ENCODE peak calls at places on chromosomes 1 and 21, in nine cellular contexts. F, P, A, W, S, R, T, L and H are unnamed samples.

GRCh38 chr1:117895482-117896114 is 33.8 kb downstream of the GDAP2 start:
- DNase-seq in F (peak), P (peak), A (peak), W (peak), S (peak), R (peak), T (peak), L (peak), H (peak)

GRCh38 chr1:212514056-212514614 is 81.4 kb downstream of the NENF start:
- DNase-seq in F (peak), P (no peak), A (no peak), W (peak), S (peak), R (peak), T (peak), L (no peak), H (peak)

GRCh38 chr21:33543505-33544129 is 779 bp downstream of the SON start:
- DNase-seq in F (peak), P (peak), A (no peak), W (no peak), S (no peak), R (peak), T (no peak), L (no peak), H (peak)

GRCh38 chr1:205271745-205272144 is 44.0 kb downstream of the TMCC2 start:
- DNase-seq in F (no peak), P (no peak), A (no peak), W (no peak), S (no peak), R (no peak), T (no peak), L (no peak), H (no peak)

GRCh38 chr1:210446479-210446878 is 117.8 kb downstream of the HHAT start:
- DNase-seq in F (no peak), P (no peak), A (no peak), W (no peak), S (no peak), R (no peak), T (no peak), L (no peak), H (no peak)

GRCh38 chr1:58204284-58204683 is 342.2 kb downstream of the OMA1 start:
- DNase-seq in F (no peak), P (no peak), A (no peak), W (no peak), S (no peak), R (no peak), T (no peak), L (no peak), H (no peak)

GRCh38 chr1:147078606-147079399 is 93.5 kb downstream of the PRKAB2 start:
- DNase-seq in F (no peak), P (no peak), A (no peak), W (no peak), S (no peak), R (no peak), T (no peak), L (no peak), H (no peak)

GRCh38 chr21:32131960-32132359 is 146.9 kb downstream of the MIS18A start:
- DNase-seq in F (no peak), P (no peak), A (no peak), W (no peak), S (peak), R (no peak), T (peak), L (no peak), H (no peak)

GRCh38 chr1:245687129-245687635 is 532.4 kb downstream of the KIF26B start:
- DNase-seq in F (no peak), P (no peak), A (no peak), W (no peak), S (no peak), R (no peak), T (no peak), L (no peak), H (no peak)

GRCh38 chr1:65027699-65028358 is 61.5 kb upstream of the JAK1 start:
- DNase-seq in F (peak), P (peak), A (no peak), W (no peak), S (no peak), R (peak), T (peak), L (no peak), H (no peak)

GRCh38 chr1:10943041-10943440 is 69.4 kb upstream of the TARDBP start:
- DNase-seq in F (no peak), P (no peak), A (no peak), W (no peak), S (no peak), R (no peak), T (no peak), L (no peak), H (no peak)

GRCh38 chr1:201251411-201251810 is 31.9 kb upstream of the PKP1 start:
- DNase-seq in F (no peak), P (no peak), A (no peak), W (no peak), S (no peak), R (no peak), T (no peak), L (no peak), H (no peak)

GRCh38 chr1:107551491-107551890 is 410.7 kb downstream of the NTNG1 start:
- DNase-seq in F (no peak), P (no peak), A (no peak), W (no peak), S (no peak), R (no peak), T (no peak), L (no peak), H (no peak)

GRCh38 chr1:15950763-15951295 is 25.1 kb downstream of the ZBTB17 start:
- DNase-seq in F (no peak), P (no peak), A (no peak), W (no peak), S (peak), R (no peak), T (peak), L (no peak), H (no peak)

GRCh38 chr1:185595835-185596667 is 138.1 kb upstream of the HMCN1 start:
- DNase-seq in F (peak), P (no peak), A (no peak), W (no peak), S (peak), R (no peak), T (peak), L (peak), H (peak)

GRCh38 chr1:40030528-40031135 is 9.9 kb upstream of the CAP1 start:
- DNase-seq in F (no peak), P (no peak), A (no peak), W (peak), S (peak), R (no peak), T (peak), L (no peak), H (no peak)

GRCh38 chr21:39348040-39348354 is 891 bp downstream of the HMGN1 start:
- DNase-seq in F (no peak), P (no peak), A (no peak), W (no peak), S (peak), R (no peak), T (no peak), L (no peak), H (no peak)
- TF ChIP-seq CTCF in F (no peak), P (no peak), A (no peak), W (no peak), S (no peak), R (no peak), T (no peak), L (no peak), H (no peak)

DNA sequence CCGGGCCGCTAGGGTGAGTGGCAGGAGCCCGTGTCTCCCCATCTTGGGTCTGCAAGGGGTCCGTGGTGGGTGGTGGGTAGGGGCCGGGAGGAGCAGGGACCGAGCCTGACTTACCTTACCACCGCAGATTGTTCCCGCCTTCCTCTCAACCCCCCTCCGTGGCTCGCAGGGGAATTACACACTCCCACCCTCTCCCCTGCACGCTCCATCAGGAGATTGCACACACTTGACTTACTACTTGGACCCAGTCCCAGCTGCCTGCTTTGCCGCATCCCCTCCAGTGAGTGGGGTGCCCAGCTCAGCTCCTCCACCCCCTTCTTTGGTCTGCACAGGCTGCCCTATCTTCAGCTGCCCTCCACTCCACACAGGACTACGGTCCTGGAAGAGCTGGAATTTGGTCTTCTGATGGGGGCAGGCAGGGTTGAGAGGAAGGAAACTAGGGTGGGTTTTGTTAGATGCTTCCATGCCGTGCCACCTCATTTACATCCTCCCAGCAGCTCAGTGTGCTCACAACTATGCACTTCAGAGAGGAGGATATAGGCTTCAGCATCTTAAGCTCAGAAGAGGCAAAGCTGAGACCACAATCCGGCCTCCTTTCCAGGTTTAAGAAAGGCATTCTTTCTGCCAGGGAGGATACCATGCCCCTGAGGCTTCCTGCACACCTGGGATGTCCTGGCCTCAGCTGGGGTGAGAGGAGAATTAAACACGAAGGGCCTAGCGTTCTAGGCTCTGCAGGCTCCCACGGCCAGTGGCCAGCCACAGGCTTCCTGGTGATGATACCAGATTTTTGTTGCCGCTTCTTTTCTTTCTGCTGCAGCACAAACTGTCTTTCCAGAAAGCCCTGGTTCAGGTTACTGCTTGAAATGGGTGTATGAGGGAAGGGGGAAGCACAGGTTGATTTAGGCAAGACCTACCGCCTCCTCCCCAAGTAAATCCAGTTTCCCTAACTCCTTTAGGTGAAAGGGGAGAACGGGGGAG is 2.3 kb downstream of the KCNC4 start:
- DNase-seq in F (peak), P (no peak), A (no peak), W (no peak), S (peak), R (no peak), T (peak), L (no peak), H (no peak)
- H3K4me3 ChIP-seq in F (peak), P (peak), A (no peak), W (peak), S (peak), R (peak), T (peak), L (peak), H (no peak)

GRCh38 chr1:1038694-1039093 is 18.8 kb downstream of the AGRN start:
- DNase-seq in F (no peak), P (no peak), A (no peak), W (no peak), S (no peak), R (no peak), T (no peak), L (no peak), H (no peak)

GRCh38 chr1:1039145-1039910 is 19.4 kb downstream of the AGRN start:
- DNase-seq in F (no peak), P (no peak), A (no peak), W (no peak), S (no peak), R (no peak), T (no peak), L (no peak), H (no peak)

GRCh38 chr1:1041873-1042272 is 22.0 kb downstream of the AGRN start:
- DNase-seq in F (no peak), P (no peak), A (no peak), W (no peak), S (no peak), R (no peak), T (no peak), L (no peak), H (no peak)

GRCh38 chr1:1041092-1041503 is 21.2 kb downstream of the AGRN start:
- DNase-seq in F (no peak), P (no peak), A (no peak), W (no peak), S (no peak), R (no peak), T (no peak), L (no peak), H (no peak)

DNA sequence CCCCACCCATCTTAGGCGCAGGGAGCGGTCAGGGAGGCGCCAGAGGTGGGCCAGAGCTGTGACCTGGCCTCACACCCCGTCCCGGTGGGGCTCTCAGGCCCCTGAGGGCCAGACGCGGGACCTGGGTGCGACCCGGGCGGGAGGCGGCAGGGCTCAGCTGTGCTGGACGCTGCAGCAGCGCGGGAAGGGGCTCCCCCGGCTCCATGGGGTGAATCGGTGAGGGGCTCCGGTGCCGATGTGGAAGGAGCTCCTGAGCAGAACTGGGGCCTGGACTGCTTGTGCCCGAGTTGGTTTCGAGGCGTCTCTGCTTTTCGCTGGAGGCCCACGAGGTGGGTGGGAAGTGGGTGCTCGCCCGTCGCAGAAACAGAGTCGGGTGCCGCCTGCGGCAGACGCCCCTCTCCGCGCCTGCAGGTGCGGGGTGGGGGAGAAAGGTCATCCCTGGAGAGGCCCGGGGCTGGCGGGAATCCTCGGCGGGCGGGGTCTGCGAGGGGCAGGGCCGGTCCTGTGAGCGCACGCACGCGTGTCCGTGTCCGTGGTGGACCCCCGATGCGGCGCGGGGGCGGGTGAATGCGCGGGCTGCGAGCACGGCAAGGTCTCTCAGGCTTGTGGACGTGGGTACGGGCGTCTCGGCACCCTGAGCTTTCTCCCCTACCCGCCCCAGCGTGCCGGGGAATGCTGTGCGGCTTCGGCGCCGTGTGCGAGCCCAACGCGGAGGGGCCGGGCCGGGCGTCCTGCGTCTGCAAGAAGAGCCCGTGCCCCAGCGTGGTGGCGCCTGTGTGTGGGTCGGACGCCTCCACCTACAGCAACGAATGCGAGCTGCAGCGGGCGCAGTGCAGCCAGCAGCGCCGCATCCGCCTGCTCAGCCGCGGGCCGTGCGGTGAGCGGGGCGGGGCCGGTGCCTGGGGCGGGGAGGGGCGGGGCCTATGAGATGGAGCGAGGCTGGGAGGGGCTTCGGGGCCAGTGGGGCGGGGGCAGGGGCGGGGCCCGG is 20.4 kb downstream of the AGRN start:
- DNase-seq in F (peak), P (peak), A (no peak), W (no peak), S (peak), R (peak), T (peak), L (no peak), H (peak)
- TF ChIP-seq CTCF in F (no peak), P (no peak), A (peak), W (no peak), S (peak), R (no peak), T (no peak), L (no peak), H (peak)

DNA sequence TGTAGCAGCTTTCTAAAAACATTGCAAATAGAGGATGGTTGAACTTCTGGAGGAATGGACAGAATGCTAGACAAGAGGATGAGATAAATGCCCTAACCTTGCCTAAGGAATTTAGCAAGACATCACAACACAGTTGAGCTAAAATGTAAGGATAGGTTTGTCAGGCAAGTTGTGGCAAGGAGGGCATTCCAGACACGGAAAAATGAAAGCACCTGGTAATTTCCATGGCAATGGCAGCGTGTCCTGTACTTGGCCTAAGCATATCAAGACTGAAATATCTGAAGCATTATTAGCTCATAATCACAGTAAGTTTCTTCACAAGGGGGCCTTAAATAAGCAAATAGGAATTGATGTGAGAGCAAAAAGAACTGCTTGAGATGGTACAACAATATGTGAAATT is 105.1 kb upstream of the USP25 start:
- DNase-seq in F (no peak), P (no peak), A (no peak), W (no peak), S (no peak), R (no peak), T (no peak), L (no peak), H (no peak)
- H3K4me3 ChIP-seq in F (no peak), P (no peak), A (no peak), W (no peak), S (no peak), R (no peak), T (no peak), L (no peak), H (no peak)

GRCh38 chr1:1599030-1599916 is 662 bp downstream of the FNDC10 start:
- DNase-seq in F (no peak), P (no peak), A (no peak), W (no peak), S (peak), R (no peak), T (peak), L (no peak), H (no peak)
- TF ChIP-seq CTCF in F (no peak), P (no peak), A (peak), W (no peak), S (no peak), R (no peak), T (no peak), L (no peak), H (no peak)

GRCh38 chr1:98044766-98045165 is 123.9 kb upstream of the DPYD start:
- DNase-seq in F (no peak), P (no peak), A (no peak), W (no peak), S (no peak), R (no peak), T (no peak), L (no peak), H (no peak)
- H3K4me3 ChIP-seq in F (no peak), P (no peak), A (peak), W (peak), S (peak), R (peak), T (peak), L (no peak), H (peak)

DNA sequence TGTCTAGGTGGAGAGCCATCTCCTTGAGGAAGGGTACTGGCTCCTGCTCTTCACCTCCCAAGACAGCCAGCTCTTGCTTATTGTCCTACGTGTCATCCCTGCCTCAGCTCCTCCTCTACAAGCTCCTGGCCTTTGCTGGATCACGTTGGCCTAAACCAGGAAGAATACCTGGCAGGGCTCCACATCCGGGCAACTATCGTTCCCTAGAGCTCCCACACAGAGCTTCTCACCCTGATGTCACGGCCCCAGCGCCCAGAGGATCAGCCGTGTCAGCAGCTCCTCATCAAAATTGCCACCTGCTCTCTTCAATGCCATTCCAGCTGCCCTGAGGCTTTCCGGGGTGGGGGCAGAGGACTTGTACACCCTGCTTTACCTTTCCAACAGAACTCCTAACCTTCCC is 1.9 kb upstream of the TPM3 start:
- DNase-seq in F (no peak), P (no peak), A (no peak), W (no peak), S (no peak), R (peak), T (peak), L (no peak), H (no peak)
- TF ChIP-seq CTCF in F (no peak), P (no peak), A (no peak), W (no peak), S (no peak), R (no peak), T (no peak), L (no peak), H (no peak)

GRCh38 chr1:239243003-239243402 is 143.4 kb upstream of the CHRM3 start:
- DNase-seq in F (no peak), P (no peak), A (no peak), W (no peak), S (no peak), R (no peak), T (no peak), L (no peak), H (no peak)
- H3K4me3 ChIP-seq in F (no peak), P (no peak), A (no peak), W (no peak), S (no peak), R (no peak), T (no peak), L (no peak), H (no peak)

DNA sequence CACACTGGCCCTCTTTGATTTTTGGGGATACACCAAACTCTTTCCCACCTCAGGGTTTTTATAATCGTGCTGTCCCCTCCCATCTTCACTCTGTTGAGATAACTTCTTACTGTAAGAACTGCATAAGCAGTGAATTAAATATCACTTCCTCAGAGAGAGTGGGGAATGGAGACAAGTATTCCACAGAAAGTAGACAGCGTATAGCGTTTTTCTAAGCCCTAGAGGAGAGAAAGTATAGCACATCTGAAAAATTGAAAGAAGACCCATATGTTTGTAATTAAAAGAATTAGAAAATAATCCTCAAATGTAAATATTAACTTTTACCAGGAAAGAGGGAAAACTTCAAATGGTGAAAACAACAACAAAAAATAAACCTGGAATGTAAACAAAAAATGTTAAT is 67.3 kb downstream of the GPR161 start:
- DNase-seq in F (no peak), P (no peak), A (no peak), W (no peak), S (no peak), R (no peak), T (no peak), L (no peak), H (no peak)
- TF ChIP-seq CTCF in F (no peak), P (no peak), A (no peak), W (no peak), S (no peak), R (no peak), T (no peak), L (no peak), H (no peak)